ENCODE peak calls at places on chromosomes 11 and 22, in five cellular contexts. V, A, C, S and D are unnamed samples.
A peak's percentile ranks its signal among the peaks of the same experiment; 100 is the strongest.

GRCh38 chr11:74196781-74197486 is 25.8 kb downstream of the PPME1 start:
- DNase-seq in V (no peak), A (no peak), C (no peak), S (no peak), D (no peak)

GRCh38 chr22:19431641-19432091 is at the start of gene HIRA:
- DNase-seq in V (peak; percentile 77), A (peak; percentile 96), C (peak; percentile 57), S (peak; percentile 77), D (peak; percentile 76)

GRCh38 chr11:107493117-107493516 is 35.5 kb upstream of the CWF19L2 start:
- DNase-seq in V (peak; percentile 67), A (no peak), C (no peak), S (peak; percentile 73), D (no peak)

GRCh38 chr11:11816511-11817319 is 25.1 kb upstream of the USP47 start:
- DNase-seq in V (no peak), A (no peak), C (no peak), S (peak; percentile 3), D (peak; percentile 83)

GRCh38 chr22:25068701-25069100 is 116.2 kb downstream of the KIAA1671 start:
- DNase-seq in V (no peak), A (no peak), C (no peak), S (no peak), D (no peak)

GRCh38 chr22:43126506-43127165 is 16.1 kb downstream of the BIK start:
- DNase-seq in V (peak; percentile 91), A (no peak), C (no peak), S (peak; percentile 85), D (peak; percentile 62)

GRCh38 chr22:26429458-26430238 is 588 bp downstream of the ASPHD2 start:
- DNase-seq in V (no peak), A (no peak), C (no peak), S (no peak), D (no peak)

GRCh38 chr11:18706330-18707243 is 8.0 kb downstream of the TMEM86A start:
- DNase-seq in V (no peak), A (peak; percentile 93), C (peak; percentile 71), S (peak; percentile 19), D (peak; percentile 36)

GRCh38 chr11:110096369-110096976 is 3.3 kb downstream of the ZC3H12C start:
- DNase-seq in V (no peak), A (no peak), C (no peak), S (no peak), D (no peak)

GRCh38 chr11:111378773-111379499 is at the start of gene POU2AF1:
- DNase-seq in V (no peak), A (no peak), C (no peak), S (peak; percentile 74), D (no peak)

GRCh38 chr11:126963115-126963514 is 37.5 kb downstream of the KIRREL3 start:
- DNase-seq in V (no peak), A (no peak), C (no peak), S (peak; percentile 19), D (no peak)

GRCh38 chr22:41537203-41537602 is 7.1 kb downstream of the POLR3H start:
- DNase-seq in V (no peak), A (no peak), C (no peak), S (no peak), D (no peak)

GRCh38 chr11:62857541-62857982 is 18.2 kb upstream of the WDR74 start:
- DNase-seq in V (no peak), A (no peak), C (no peak), S (peak; percentile 17), D (no peak)

GRCh38 chr11:37948258-37948657 is 1350.2 kb upstream of the RAG2 start:
- DNase-seq in V (no peak), A (no peak), C (no peak), S (no peak), D (no peak)

GRCh38 chr11:10746871-10747270 is 4.2 kb upstream of the CTR9 start:
- DNase-seq in V (no peak), A (no peak), C (no peak), S (no peak), D (no peak)

GRCh38 chr11:6320411-6321207 is at the start of gene CAVIN3:
- DNase-seq in V (peak; percentile 82), A (peak; percentile 97), C (peak; percentile 90), S (peak; percentile 86), D (peak; percentile 91)

GRCh38 chr11:100675115-100675650 is 11.9 kb upstream of the ARHGAP42 start:
- DNase-seq in V (no peak), A (no peak), C (no peak), S (no peak), D (no peak)

GRCh38 chr11:125154380-125155099 is 10.0 kb upstream of the PKNOX2 start:
- DNase-seq in V (peak; percentile 34), A (peak; percentile 78), C (no peak), S (no peak), D (no peak)

GRCh38 chr22:50250555-50251471 is at the start of gene HDAC10:
- DNase-seq in V (no peak), A (peak; percentile 96), C (peak; percentile 67), S (peak; percentile 75), D (peak; percentile 82)

GRCh38 chr11:93648168-93648567 is 13.3 kb upstream of the CEP295 start:
- DNase-seq in V (no peak), A (no peak), C (no peak), S (peak; percentile 13), D (peak; percentile 25)

GRCh38 chr22:44580756-44581435 is 82.9 kb upstream of the RTL6 start:
- DNase-seq in V (peak; percentile 30), A (peak; percentile 68), C (no peak), S (no peak), D (no peak)

GRCh38 chr22:44337658-44338004 is 24.9 kb upstream of the SHISAL1 start:
- DNase-seq in V (no peak), A (no peak), C (no peak), S (peak; percentile 76), D (peak; percentile 73)

GRCh38 chr11:27977031-27977430 is 130.9 kb downstream of the KIF18A start:
- DNase-seq in V (no peak), A (no peak), C (no peak), S (peak; percentile 66), D (no peak)

GRCh38 chr11:62398011-62398994 is 20.5 kb upstream of the SCGB1A1 start:
- DNase-seq in V (no peak), A (peak; percentile 88), C (peak; percentile 60), S (peak; percentile 73), D (peak; percentile 94)

GRCh38 chr22:28426346-28427132 is 253.1 kb downstream of the TTC28 start:
- DNase-seq in V (no peak), A (no peak), C (no peak), S (peak; percentile 79), D (peak; percentile 40)

GRCh38 chr11:13486926-13487660 is 8.7 kb downstream of the PTH start:
- DNase-seq in V (no peak), A (no peak), C (no peak), S (no peak), D (no peak)
- TF ChIP-seq CTCF in V (peak; percentile 32), A (no peak), C (no peak), S (peak; percentile 21), D (peak; percentile 34)

GRCh38 chr11:43934359-43935130 is 7.9 kb upstream of the C11orf96 start:
- DNase-seq in V (no peak), A (peak; percentile 50), C (no peak), S (peak; percentile 28), D (no peak)

GRCh38 chr11:43931717-43932039 is 10.8 kb upstream of the C11orf96 start:
- DNase-seq in V (no peak), A (peak; percentile 31), C (no peak), S (no peak), D (no peak)

GRCh38 chr11:43933226-43933607 is 9.2 kb upstream of the C11orf96 start:
- DNase-seq in V (no peak), A (peak; percentile 58), C (no peak), S (no peak), D (no peak)

GRCh38 chr11:43935131-43935979 is 7.1 kb upstream of the C11orf96 start:
- DNase-seq in V (no peak), A (peak; percentile 77), C (no peak), S (no peak), D (no peak)

GRCh38 chr11:43933608-43934358 is 8.7 kb upstream of the C11orf96 start:
- DNase-seq in V (no peak), A (peak; percentile 88), C (no peak), S (peak; percentile 56), D (peak; percentile 22)
- H3K4me3 ChIP-seq in V (no peak overlapping the region), A (no peak overlapping the region), C (no peak overlapping the region), S (peak overlapping the region; percentile 27), D (no peak overlapping the region)

GRCh38 chr11:17405232-17406005 is 17.0 kb upstream of the KCNJ11 start:
- DNase-seq in V (no peak), A (peak; percentile 90), C (peak; percentile 78), S (peak; percentile 24), D (peak; percentile 68)
- TF ChIP-seq CTCF in V (no peak), A (no peak), C (peak; percentile 49), S (no peak), D (peak; percentile 30)

DNA sequence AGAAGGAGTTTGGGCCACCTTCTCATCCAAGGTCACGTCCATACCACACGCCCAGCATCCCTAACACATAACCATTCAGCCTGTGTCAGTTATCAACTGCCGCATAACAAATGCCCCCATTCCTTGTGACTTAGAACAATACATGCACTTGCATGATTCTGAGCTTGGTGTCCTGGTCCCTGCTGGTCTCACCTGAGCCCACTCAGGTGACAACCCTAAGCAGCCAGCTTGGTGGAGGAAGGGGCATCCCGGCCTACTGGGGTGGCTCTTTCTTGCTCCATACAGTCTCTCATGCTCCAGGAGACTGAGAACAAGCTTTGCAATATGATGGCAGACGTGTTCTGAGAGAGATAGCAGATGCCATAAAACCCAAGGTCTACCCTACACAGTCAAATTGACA is 1276.9 kb downstream of the TBC1D22A start:
- DNase-seq in V (no peak), A (peak; percentile 43), C (no peak), S (no peak), D (no peak)
- H3K4me3 ChIP-seq in V (no peak overlapping the region), A (no peak overlapping the region), C (no peak overlapping the region), S (no peak overlapping the region), D (no peak overlapping the region)

GRCh38 chr11:64998690-64999431 is 2.1 kb upstream of the BATF2 start:
- DNase-seq in V (no peak), A (no peak), C (no peak), S (no peak), D (no peak)
- TF ChIP-seq CTCF in V (no peak), A (no peak), C (no peak), S (no peak), D (no peak)

DNA sequence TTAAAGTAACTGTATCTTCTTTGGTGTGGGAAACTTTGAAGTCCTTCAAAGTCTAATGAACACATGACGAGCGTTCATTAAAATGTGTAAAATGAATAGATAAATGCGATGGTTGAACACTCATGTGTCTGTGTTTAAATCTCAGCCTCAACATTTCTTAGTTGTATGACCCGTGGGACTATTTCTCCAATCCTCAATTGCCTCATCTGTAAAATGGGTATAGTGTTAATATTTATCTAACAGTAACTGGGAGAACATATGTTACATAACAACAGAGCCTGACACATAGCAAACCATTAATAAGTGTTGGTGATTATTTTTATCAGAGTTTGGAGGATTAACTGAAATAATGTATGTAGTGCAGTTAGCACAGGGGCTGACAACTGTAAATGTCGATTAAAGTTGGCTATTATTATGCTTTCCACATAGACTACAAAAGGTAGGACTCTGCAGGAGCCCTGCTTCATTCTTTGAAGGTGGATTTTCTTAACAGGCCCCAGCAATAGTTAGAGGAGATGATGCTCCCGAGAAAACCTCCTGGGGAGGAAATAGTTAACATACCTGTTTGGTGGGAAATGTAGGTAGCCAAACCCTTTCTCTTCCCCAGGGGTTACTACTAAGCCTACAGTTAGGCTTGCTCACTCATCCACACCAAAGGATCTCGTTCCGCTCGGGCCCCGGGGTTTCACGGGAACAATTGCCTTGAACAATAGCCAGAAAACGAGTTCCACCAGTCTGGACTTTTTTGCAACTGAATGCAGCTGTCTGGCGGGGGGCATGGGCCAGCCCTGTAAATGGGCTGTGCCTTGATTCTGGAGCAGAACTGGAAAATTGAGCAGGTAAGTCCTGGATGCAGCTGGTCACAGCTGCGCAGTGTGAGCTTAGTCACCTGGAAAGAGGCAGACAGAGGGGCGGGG is 133.4 kb downstream of the DBX1 start:
- DNase-seq in V (peak; percentile 85), A (no peak), C (no peak), S (no peak), D (no peak)
- H3K4me3 ChIP-seq in V (peak overlapping the region; percentile 3), A (no peak overlapping the region), C (no peak overlapping the region), S (no peak overlapping the region), D (no peak overlapping the region)